ENCODE peak calls at places on chromosomes 11 and 22, in five cellular contexts. K is HCT116, Z is MM.1S, Y is GM23248, F is PC-3. M is an unnamed sample.

GRCh38 chr11:79185351-79185750 is 255.5 kb downstream of the TENM4 start:
- DNase-seq in K (no peak), Z (no peak), Y (peak; percentile 25), F (no peak), M (no peak)

GRCh38 chr11:62860835-62861563 is 19.7 kb upstream of the SLC3A2 start:
- DNase-seq in K (no peak), Z (no peak), Y (no peak), F (no peak), M (no peak)

GRCh38 chr22:46297151-46297819 is 615 bp downstream of the GTSE1 start:
- DNase-seq in K (no peak), Z (peak; percentile 36), Y (peak; percentile 83), F (peak; percentile 43), M (peak; percentile 47)

GRCh38 chr11:47179655-47179991 is 2.9 kb upstream of the ARFGAP2 start:
- DNase-seq in K (no peak), Z (peak; percentile 51), Y (peak; percentile 66), F (peak; percentile 53), M (peak; percentile 62)

GRCh38 chr11:76622481-76623094 is 48.0 kb downstream of the LRRC32 start:
- DNase-seq in K (no peak), Z (no peak), Y (no peak), F (no peak), M (no peak)

GRCh38 chr11:33942954-33943353 is 51.1 kb upstream of the LMO2 start:
- DNase-seq in K (peak; percentile 3), Z (no peak), Y (peak; percentile 94), F (peak; percentile 69), M (no peak)

GRCh38 chr22:28798810-28799124 is 1.6 kb downstream of the XBP1 start:
- DNase-seq in K (no peak), Z (no peak), Y (no peak), F (no peak), M (no peak)

GRCh38 chr11:129853508-129854228 is 38.0 kb downstream of the TMEM45B start:
- DNase-seq in K (no peak), Z (no peak), Y (peak; percentile 9), F (peak; percentile 99), M (peak; percentile 89)

GRCh38 chr22:35684270-35684700 is 33.4 kb upstream of the APOL5 start:
- DNase-seq in K (no peak), Z (no peak), Y (peak; percentile 78), F (no peak), M (peak; percentile 18)

GRCh38 chr22:28047740-28048139 is 128.7 kb upstream of the PITPNB start:
- DNase-seq in K (no peak), Z (no peak), Y (no peak), F (no peak), M (no peak)

GRCh38 chr22:30347255-30347892 is 9.3 kb downstream of the SF3A1 start:
- DNase-seq in K (no peak), Z (no peak), Y (no peak), F (peak; percentile 22), M (no peak)
- H3K79me2 ChIP-seq in K (peaks cover 79% of the 10 kb centered on the region), Z (peaks cover 63% of the 10 kb centered on the region), Y (peaks cover 66% of the 10 kb centered on the region), F (peaks cover 46% of the 10 kb centered on the region), M (peaks cover 62% of the 10 kb centered on the region)

DNA sequence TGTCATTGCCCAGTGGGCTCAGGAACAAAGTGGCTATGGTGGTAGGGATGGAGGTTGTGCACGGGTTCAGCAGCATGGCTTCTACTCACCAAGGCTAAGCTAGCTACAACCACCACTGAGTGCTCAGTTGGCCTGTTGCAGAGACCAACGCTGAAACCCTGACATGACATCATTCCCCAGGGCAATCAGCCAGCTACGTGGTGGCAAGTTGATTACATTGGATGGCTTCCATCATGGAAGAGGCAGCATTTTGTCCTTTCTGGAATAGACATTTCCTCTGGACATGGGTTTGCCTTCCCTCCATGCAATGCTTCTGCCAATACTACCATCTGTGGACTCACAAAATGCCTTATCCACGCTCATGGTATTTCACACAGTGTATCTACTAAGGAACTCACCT is 634.3 kb downstream of the OPCML start:
- DNase-seq in K (no peak), Z (no peak), Y (no peak), F (no peak), M (no peak)
- H3K9me2 ChIP-seq in K (no peaks in the 10 kb centered on the region), Z (no peaks in the 10 kb centered on the region), Y (no peaks in the 10 kb centered on the region), F (no peaks in the 10 kb centered on the region), M (no peaks in the 10 kb centered on the region)

DNA sequence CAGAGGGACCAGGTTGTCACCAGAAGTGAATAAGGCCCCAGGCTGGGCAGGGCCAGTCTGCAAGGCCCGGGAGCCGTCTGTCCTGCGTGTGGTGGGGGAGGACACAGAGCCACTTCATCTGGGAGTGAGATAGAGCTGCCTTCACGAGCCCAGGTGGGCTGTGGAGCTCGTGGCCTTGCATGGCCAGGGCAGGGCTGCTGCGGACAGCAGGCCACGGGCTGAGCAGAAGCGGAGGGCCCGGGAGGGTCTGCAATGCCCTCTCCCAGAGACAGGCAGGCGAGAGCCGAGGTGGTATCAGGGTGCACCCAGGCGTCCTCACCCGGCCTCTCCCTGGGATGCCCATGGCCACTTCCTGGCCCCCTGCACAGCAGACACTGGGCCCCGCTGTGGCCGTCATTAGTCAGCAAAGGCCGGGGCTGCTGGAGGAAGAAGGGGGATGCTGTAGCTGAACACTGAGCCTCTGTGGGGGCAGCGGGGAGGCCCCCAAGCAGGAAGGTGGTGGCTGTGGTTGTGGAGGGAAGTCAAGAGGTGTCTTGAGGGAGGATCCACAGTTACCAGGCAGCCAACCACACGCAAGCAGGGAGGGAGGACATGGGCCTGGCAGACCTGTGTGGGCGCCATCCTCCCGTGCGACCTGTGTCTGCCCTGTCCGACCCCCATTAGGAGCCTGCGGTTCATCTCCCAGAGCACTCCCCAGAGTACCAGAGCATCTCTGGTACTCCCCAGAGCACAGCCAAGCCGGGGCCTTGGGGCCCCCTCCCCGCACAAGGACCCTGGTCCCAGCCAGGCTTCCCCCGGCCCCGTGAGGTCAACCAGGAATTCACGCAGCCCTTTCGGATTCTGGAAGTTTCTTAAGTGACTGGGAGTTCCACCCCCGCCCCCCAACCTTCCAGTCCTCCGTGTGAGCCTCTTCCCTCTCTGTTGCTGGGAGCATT is 1109.5 kb downstream of the BRD1 start:
- DNase-seq in K (no peak), Z (no peak), Y (no peak), F (no peak), M (no peak)
- H3K9me3 ChIP-seq in K (no peaks in the 10 kb centered on the region), Z (no peaks in the 10 kb centered on the region), Y (no peaks in the 10 kb centered on the region), F (no peaks in the 10 kb centered on the region), M (no peaks in the 10 kb centered on the region)

GRCh38 chr22:26548303-26548702 is 36.0 kb upstream of the TFIP11 start:
- DNase-seq in K (no peak), Z (no peak), Y (no peak), F (no peak), M (no peak)
- H3K79me2 ChIP-seq in K (no peaks in the 10 kb centered on the region), Z (peaks cover 96% of the 10 kb centered on the region), Y (peaks cover 36% of the 10 kb centered on the region), F (no peaks in the 10 kb centered on the region), M (peaks cover 2% of the 10 kb centered on the region)

DNA sequence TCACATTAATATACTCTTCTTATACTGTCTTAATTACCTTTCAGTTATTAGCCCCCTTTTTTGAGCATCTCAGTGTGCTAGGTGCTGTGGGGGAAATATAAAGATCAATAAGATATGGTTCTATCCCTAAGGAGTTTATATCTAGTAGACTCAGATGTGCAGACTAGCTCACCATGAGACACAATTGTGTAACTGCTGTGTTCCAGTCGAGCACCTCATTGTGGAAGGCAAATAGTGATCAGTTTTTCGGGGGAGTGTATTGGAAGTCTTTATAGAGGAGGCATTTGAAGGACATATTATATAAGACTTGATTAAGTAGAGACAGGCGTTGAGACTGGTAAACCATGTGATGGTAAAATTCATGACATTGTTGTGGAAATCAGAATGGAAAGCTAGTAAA is 11.8 kb downstream of the PDE3B start:
- DNase-seq in K (no peak), Z (no peak), Y (no peak), F (no peak), M (no peak)
- H3K9me2 ChIP-seq in K (no peaks in the 10 kb centered on the region), Z (no peaks in the 10 kb centered on the region), Y (no peaks in the 10 kb centered on the region), F (no peaks in the 10 kb centered on the region), M (no peaks in the 10 kb centered on the region)

GRCh38 chr11:106959386-106959785 is 58.9 kb downstream of the GUCY1A2 start:
- DNase-seq in K (no peak), Z (no peak), Y (no peak), F (no peak), M (no peak)
- H3K9me3 ChIP-seq in K (no peaks in the 10 kb centered on the region), Z (no peaks in the 10 kb centered on the region), Y (no peaks in the 10 kb centered on the region), F (no peaks in the 10 kb centered on the region), M (no peaks in the 10 kb centered on the region)

M was measured in hepatocyte.